ENCODE peak calls at places on chromosomes 11 and 22, in five cellular contexts. One of them, this sample, is unnamed.

GRCh38 chr11:120137187-120137610 is 714 bp downstream of the TRIM29 start:
- DNase-seq in HepG2: no peak
- DNase-seq in colonic mucosa: peak; percentile 16
- DNase-seq in astrocyte of the cerebellum: no peak
- DNase-seq in cardiac fibroblast: no peak
- DNase-seq in this sample: no peak

GRCh38 chr11:95149659-95150294 is 60.1 kb downstream of the ENDOD1 start:
- DNase-seq in cardiac fibroblast: no peak
- DNase-seq in colonic mucosa: peak; percentile 52
- DNase-seq in HepG2: peak; percentile 91
- DNase-seq in astrocyte of the cerebellum: no peak
- DNase-seq in this sample: peak; percentile 96

GRCh38 chr22:25137577-25138525 is 61.8 kb upstream of the CRYBB3 start:
- DNase-seq in colonic mucosa: peak; percentile 48
- DNase-seq in cardiac fibroblast: no peak
- DNase-seq in astrocyte of the cerebellum: no peak
- DNase-seq in HepG2: no peak
- DNase-seq in this sample: no peak

GRCh38 chr11:34278708-34279297 is 79.0 kb downstream of the ABTB2 start:
- DNase-seq in colonic mucosa: no peak
- DNase-seq in cardiac fibroblast: no peak
- DNase-seq in HepG2: no peak
- DNase-seq in astrocyte of the cerebellum: no peak
- DNase-seq in this sample: no peak

GRCh38 chr11:131875611-131876010 is 505.2 kb downstream of the NTM start:
- DNase-seq in colonic mucosa: no peak
- DNase-seq in HepG2: no peak
- DNase-seq in astrocyte of the cerebellum: no peak
- DNase-seq in cardiac fibroblast: peak; percentile 64
- DNase-seq in this sample: no peak

GRCh38 chr11:99505319-99505718 is 484.6 kb downstream of the CNTN5 start:
- DNase-seq in cardiac fibroblast: peak; percentile 63
- DNase-seq in HepG2: no peak
- DNase-seq in colonic mucosa: no peak
- DNase-seq in astrocyte of the cerebellum: peak; percentile 86
- DNase-seq in this sample: peak; percentile 92

GRCh38 chr11:117815262-117815803 is 9.2 kb downstream of the FXYD2 start:
- DNase-seq in cardiac fibroblast: no peak
- DNase-seq in astrocyte of the cerebellum: no peak
- DNase-seq in HepG2: no peak
- DNase-seq in colonic mucosa: no peak
- DNase-seq in this sample: no peak

GRCh38 chr11:75520688-75521087 is 5.1 kb downstream of the GDPD5 start:
- DNase-seq in HepG2: no peak
- DNase-seq in cardiac fibroblast: no peak
- DNase-seq in astrocyte of the cerebellum: no peak
- DNase-seq in colonic mucosa: no peak
- DNase-seq in this sample: no peak

GRCh38 chr11:130023204-130023603 is 20.6 kb upstream of the PRDM10 start:
- DNase-seq in HepG2: peak; percentile 71
- DNase-seq in colonic mucosa: no peak
- DNase-seq in astrocyte of the cerebellum: peak; percentile 33
- DNase-seq in cardiac fibroblast: peak; percentile 72
- DNase-seq in this sample: no peak

GRCh38 chr11:21520244-21520643 is 672.6 kb upstream of the ANO5 start:
- DNase-seq in cardiac fibroblast: no peak
- DNase-seq in HepG2: no peak
- DNase-seq in astrocyte of the cerebellum: no peak
- DNase-seq in colonic mucosa: no peak
- DNase-seq in this sample: no peak

GRCh38 chr11:133937468-133937867 is 19.3 kb downstream of the IGSF9B start:
- DNase-seq in colonic mucosa: no peak
- DNase-seq in HepG2: no peak
- DNase-seq in astrocyte of the cerebellum: no peak
- DNase-seq in cardiac fibroblast: no peak
- DNase-seq in this sample: no peak

GRCh38 chr11:119284344-119285157 is 32.4 kb downstream of the MCAM start:
- DNase-seq in cardiac fibroblast: peak; percentile 60
- DNase-seq in colonic mucosa: no peak
- DNase-seq in HepG2: peak; percentile 34
- DNase-seq in astrocyte of the cerebellum: peak; percentile 9
- DNase-seq in this sample: no peak

GRCh38 chr11:70503878-70504240 is 105.5 kb downstream of the CTTN start:
- DNase-seq in colonic mucosa: peak; percentile 36
- DNase-seq in cardiac fibroblast: no peak
- DNase-seq in astrocyte of the cerebellum: no peak
- DNase-seq in HepG2: no peak
- DNase-seq in this sample: no peak

GRCh38 chr11:70505761-70506657 is 107.7 kb downstream of the CTTN start:
- DNase-seq in cardiac fibroblast: no peak
- DNase-seq in colonic mucosa: no peak
- DNase-seq in astrocyte of the cerebellum: no peak
- DNase-seq in HepG2: no peak
- DNase-seq in this sample: no peak

GRCh38 chr11:70503201-70503877 is 105.0 kb downstream of the CTTN start:
- DNase-seq in colonic mucosa: no peak
- DNase-seq in HepG2: no peak
- DNase-seq in cardiac fibroblast: no peak
- DNase-seq in astrocyte of the cerebellum: no peak
- DNase-seq in this sample: no peak

GRCh38 chr11:70505331-70505731 is 107.0 kb downstream of the CTTN start:
- DNase-seq in HepG2: no peak
- DNase-seq in cardiac fibroblast: no peak
- DNase-seq in colonic mucosa: no peak
- DNase-seq in astrocyte of the cerebellum: no peak
- DNase-seq in this sample: no peak

GRCh38 chr11:70504246-70505020 is 106.1 kb downstream of the CTTN start:
- DNase-seq in colonic mucosa: no peak
- DNase-seq in astrocyte of the cerebellum: no peak
- DNase-seq in HepG2: no peak
- DNase-seq in cardiac fibroblast: no peak
- DNase-seq in this sample: no peak
- TF ChIP-seq CTCF in colonic mucosa: no peak
- TF ChIP-seq CTCF in astrocyte of the cerebellum: no peak
- TF ChIP-seq CTCF in HepG2: no peak
- TF ChIP-seq CTCF in cardiac fibroblast: no peak
- TF ChIP-seq CTCF in this sample: no peak

GRCh38 chr22:36982136-36982535 is 37.1 kb downstream of the TST start:
- DNase-seq in cardiac fibroblast: no peak
- DNase-seq in astrocyte of the cerebellum: no peak
- DNase-seq in HepG2: no peak
- DNase-seq in colonic mucosa: no peak
- DNase-seq in this sample: no peak
- TF ChIP-seq CTCF in cardiac fibroblast: no peak
- TF ChIP-seq CTCF in astrocyte of the cerebellum: no peak
- TF ChIP-seq CTCF in HepG2: peak; percentile 9
- TF ChIP-seq CTCF in colonic mucosa: no peak
- TF ChIP-seq CTCF in this sample: peak; percentile 28

DNA sequence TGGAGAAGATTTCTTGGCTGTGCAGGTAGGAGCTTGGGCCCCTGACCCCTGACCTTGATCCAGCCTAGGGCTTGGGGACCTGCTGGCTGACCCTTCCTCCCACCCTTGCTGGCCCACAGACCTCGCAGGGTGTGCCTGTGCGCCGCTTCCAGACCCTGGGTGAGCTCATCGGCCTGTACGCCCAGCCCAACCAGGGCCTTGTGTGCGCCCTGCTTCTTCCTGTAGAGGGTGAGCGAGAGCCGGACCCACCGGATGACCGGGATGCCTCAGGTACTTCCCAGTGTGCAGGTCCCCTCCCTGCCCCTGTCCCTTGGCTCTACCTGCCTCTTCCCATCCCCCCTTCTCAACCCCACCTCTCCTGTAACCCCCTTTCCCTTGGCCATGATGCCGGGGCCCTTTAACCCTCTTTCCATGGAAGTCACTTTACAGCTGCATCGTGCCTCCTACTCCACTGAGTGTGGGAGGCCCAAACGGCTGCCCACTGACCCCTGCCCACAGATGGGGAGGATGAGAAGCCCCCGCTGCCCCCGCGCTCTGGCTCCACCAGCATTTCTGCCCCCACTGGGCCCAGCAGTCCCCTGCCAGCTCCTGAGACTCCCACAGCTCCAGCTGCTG is 3.8 kb downstream of the INPPL1 start:
- DNase-seq in astrocyte of the cerebellum: no peak
- DNase-seq in colonic mucosa: no peak
- DNase-seq in cardiac fibroblast: peak; percentile 8
- DNase-seq in HepG2: no peak
- DNase-seq in this sample: no peak
- TF ChIP-seq CTCF in astrocyte of the cerebellum: peak; percentile 12
- TF ChIP-seq CTCF in colonic mucosa: no peak
- TF ChIP-seq CTCF in cardiac fibroblast: peak; percentile 19
- TF ChIP-seq CTCF in HepG2: no peak
- TF ChIP-seq CTCF in this sample: peak; percentile 30

GRCh38 chr11:25910090-25910489 is 421.8 kb upstream of the ANO3 start:
- DNase-seq in cardiac fibroblast: no peak
- DNase-seq in colonic mucosa: no peak
- DNase-seq in HepG2: no peak
- DNase-seq in astrocyte of the cerebellum: no peak
- DNase-seq in this sample: peak; percentile 55
- TF ChIP-seq CTCF in cardiac fibroblast: no peak
- TF ChIP-seq CTCF in colonic mucosa: no peak
- TF ChIP-seq CTCF in HepG2: no peak
- TF ChIP-seq CTCF in astrocyte of the cerebellum: no peak
- TF ChIP-seq CTCF in this sample: no peak

DNA sequence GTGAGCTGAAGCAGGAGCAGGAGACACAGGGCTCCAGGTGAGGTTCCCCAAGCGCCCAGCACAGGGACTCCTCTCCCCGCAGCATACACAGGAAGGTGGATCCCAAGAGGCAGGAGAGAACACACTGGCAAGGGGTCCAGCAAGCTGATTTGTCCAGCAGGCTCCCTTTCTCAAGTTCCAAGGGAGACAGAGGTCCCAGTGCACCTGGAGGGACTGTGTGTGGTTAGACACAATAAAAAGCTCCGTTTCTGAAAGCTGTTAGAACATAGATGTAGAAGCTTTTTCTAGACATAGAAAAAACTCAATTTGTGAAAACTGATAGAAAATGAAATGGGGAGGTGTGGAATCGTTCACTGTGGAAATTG is 1.8 kb downstream of the CALCB start:
- DNase-seq in cardiac fibroblast: no peak
- DNase-seq in HepG2: no peak
- DNase-seq in astrocyte of the cerebellum: no peak
- DNase-seq in colonic mucosa: no peak
- DNase-seq in this sample: no peak
- TF ChIP-seq CTCF in cardiac fibroblast: no peak
- TF ChIP-seq CTCF in HepG2: no peak
- TF ChIP-seq CTCF in astrocyte of the cerebellum: no peak
- TF ChIP-seq CTCF in colonic mucosa: no peak
- TF ChIP-seq CTCF in this sample: no peak

GRCh38 chr11:121439759-121440158 is 12.4 kb upstream of the SORL1 start:
- DNase-seq in astrocyte of the cerebellum: no peak
- DNase-seq in colonic mucosa: no peak
- DNase-seq in cardiac fibroblast: no peak
- DNase-seq in HepG2: no peak
- DNase-seq in this sample: no peak
- TF ChIP-seq CTCF in astrocyte of the cerebellum: no peak
- TF ChIP-seq CTCF in colonic mucosa: no peak
- TF ChIP-seq CTCF in cardiac fibroblast: no peak
- TF ChIP-seq CTCF in HepG2: no peak
- TF ChIP-seq CTCF in this sample: no peak

DNA sequence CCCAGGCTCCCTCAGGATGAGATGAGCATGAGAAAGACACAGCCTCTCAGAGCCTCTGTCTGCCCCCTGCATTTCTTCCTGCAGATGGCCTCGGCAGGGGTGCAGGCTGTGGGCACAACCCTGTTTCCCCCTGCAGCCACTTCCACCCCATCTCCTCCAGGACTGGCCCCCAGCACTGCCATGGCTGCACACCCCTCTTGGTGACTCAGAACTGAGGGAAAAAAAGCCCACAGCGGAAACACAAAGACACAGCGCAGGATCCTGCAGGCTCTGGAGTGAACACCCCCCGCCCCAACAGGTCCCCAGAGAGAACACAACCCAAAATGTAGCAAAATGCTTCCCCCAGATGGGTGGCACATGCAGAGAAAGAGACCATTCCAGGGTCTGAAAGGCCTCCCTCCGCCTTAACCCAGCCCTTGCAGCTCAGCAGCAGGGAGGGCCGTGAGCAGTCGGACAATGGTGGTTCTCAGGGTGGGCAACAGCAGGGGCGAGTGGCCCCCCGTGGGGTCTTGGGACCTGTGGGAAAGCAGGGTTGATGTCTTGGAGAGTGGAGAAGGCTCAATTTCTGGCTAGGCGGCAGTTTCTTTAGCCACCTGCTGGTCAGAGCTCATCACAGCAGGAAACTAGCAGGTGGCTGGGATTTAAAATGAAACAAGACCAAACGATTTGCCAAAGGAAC is 8.0 kb downstream of the TUBGCP6 start:
- DNase-seq in HepG2: no peak
- DNase-seq in cardiac fibroblast: peak; percentile 45
- DNase-seq in astrocyte of the cerebellum: no peak
- DNase-seq in colonic mucosa: no peak
- DNase-seq in this sample: no peak
- TF ChIP-seq CTCF in HepG2: peak; percentile 57
- TF ChIP-seq CTCF in cardiac fibroblast: peak; percentile 56
- TF ChIP-seq CTCF in astrocyte of the cerebellum: peak; percentile 57
- TF ChIP-seq CTCF in colonic mucosa: peak; percentile 38
- TF ChIP-seq CTCF in this sample: peak; percentile 65

DNA sequence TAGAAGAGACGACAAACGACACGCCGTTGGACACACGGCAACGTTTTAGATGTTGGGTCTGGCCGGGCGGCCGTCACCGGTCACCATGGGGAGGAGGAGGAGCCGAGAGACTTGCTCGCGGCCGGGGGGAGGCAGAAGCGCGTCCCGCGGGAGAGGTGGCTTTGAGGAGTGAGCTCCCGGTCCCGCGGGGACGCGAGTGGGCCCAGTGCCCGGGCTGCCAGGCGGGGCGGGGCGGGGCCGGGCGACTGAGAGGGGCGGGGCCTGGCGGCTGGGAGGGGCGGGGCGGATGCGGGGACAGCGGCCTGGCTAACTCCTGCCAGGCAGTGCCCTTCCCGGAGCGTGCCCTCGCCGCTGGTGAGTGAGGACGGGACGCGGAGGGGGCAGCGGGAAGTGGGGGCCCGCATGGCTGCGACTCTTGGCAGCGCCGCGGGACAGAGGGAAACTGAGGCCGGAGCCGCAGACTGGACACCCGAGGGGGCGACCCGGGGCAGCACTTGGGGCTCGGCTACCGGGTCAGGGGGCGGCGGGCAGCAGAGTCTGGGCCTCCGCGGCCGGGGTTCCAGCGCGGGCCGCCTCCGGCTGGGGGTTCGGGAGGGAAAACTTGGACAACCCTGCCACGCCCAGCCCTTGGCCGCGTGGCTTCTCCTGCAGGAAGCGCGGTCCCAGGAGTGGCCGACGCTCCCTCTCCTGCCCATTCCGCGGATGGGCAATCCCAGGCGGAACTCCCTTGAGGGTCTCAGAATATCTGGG is at the start of gene TSPO:
- DNase-seq in cardiac fibroblast: peak; percentile 58
- DNase-seq in astrocyte of the cerebellum: no peak
- DNase-seq in colonic mucosa: peak; percentile 86
- DNase-seq in HepG2: no peak
- DNase-seq in this sample: no peak
- TF ChIP-seq CTCF in cardiac fibroblast: no peak
- TF ChIP-seq CTCF in astrocyte of the cerebellum: no peak
- TF ChIP-seq CTCF in colonic mucosa: no peak
- TF ChIP-seq CTCF in HepG2: no peak
- TF ChIP-seq CTCF in this sample: no peak